ENCODE peak calls at places on chromosome 17, in four cellular contexts. N, A, F and Y are unnamed samples.

GRCh38 chr17:27452828-27453227 is 3.4 kb upstream of the KSR1 start:
- DNase-seq in A (no peak), N (no peak), F (no peak), Y (no peak)

GRCh38 chr17:77419547-77420475 is 279.0 kb downstream of the SEC14L1 start:
- DNase-seq in N (no peak), F (no peak), A (no peak), Y (no peak)

GRCh38 chr17:67526700-67527099 is 149.6 kb downstream of the PITPNC1 start:
- DNase-seq in F (no peak), A (no peak), N (no peak), Y (no peak)

GRCh38 chr17:78329263-78330059 is 30.4 kb downstream of the SOCS3 start:
- DNase-seq in F (peak), A (peak), N (no peak), Y (peak)

GRCh38 chr17:47945529-47946508 is 4.4 kb downstream of the PNPO start:
- DNase-seq in N (peak), A (no peak), F (no peak), Y (no peak)

GRCh38 chr17:62705781-62706597 is 78.5 kb downstream of the MRC2 start:
- DNase-seq in A (no peak), N (no peak), F (peak), Y (peak)

GRCh38 chr17:48555616-48556533 is 11.0 kb upstream of the HOXB2 start:
- DNase-seq in F (no peak), A (no peak), N (no peak), Y (peak)

GRCh38 chr17:32684087-32684828 is 192.7 kb downstream of the MYO1D start:
- DNase-seq in N (no peak), A (no peak), F (no peak), Y (no peak)

GRCh38 chr17:44137891-44138709 is 3.6 kb upstream of the HROB start:
- DNase-seq in A (peak), F (peak), N (peak), Y (peak)

GRCh38 chr17:17783825-17784598 is 52.8 kb downstream of the SREBF1 start:
- DNase-seq in F (peak), N (no peak), A (no peak), Y (peak)

GRCh38 chr17:44940768-44941167 is 6.8 kb downstream of the KIF18B start:
- DNase-seq in N (no peak), A (no peak), F (no peak), Y (no peak)

GRCh38 chr17:56577810-56578209 is 15.7 kb upstream of the NOG start:
- DNase-seq in F (no peak), N (no peak), A (no peak), Y (no peak)

GRCh38 chr17:411416-412120 is 59.0 kb upstream of the RPH3AL start:
- DNase-seq in F (no peak), N (no peak), A (no peak), Y (no peak)

DNA sequence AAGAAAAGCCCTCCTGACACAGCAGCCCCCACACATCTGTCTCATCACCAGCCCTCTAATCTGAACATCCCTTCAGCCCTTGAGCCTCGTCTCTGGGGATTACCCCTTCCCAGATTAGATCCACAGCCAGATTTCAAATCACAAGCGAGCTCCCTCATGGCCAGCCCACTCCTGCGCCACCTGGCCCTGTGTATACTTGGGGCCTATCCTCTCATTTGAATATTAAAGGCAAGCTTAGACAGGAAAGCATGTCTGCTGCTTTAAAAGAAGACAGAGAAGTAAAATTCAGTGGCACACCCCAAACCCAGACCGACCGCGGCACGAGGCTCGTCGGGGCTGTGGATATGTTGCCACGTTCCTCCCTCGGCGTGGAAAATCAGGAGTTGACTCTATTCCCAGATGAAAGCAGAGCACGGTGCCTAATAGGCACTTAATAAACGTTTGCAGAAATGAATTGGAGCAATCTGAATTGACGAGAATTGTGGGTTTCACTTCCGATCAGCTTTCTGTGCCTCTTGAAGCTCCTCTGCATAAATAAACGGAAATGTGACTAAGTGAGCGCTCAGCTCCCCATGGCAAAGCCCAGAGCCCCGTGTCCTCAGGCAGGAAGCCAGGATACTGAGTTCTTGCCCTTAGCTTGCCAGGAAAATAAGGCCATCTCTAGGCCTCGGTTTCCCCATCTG is 108.0 kb downstream of the CCDC182 start:
- DNase-seq in F (no peak), N (no peak), A (no peak), Y (no peak)
- H3K4me3 ChIP-seq in F (no peak), N (no peak), A (no peak), Y (no peak)

GRCh38 chr17:82358467-82359350 is at the start of gene TEX19:
- DNase-seq in F (no peak), A (no peak), N (no peak), Y (no peak)
- TF ChIP-seq CTCF in F (no peak), A (peak), N (no peak), Y (no peak)

DNA sequence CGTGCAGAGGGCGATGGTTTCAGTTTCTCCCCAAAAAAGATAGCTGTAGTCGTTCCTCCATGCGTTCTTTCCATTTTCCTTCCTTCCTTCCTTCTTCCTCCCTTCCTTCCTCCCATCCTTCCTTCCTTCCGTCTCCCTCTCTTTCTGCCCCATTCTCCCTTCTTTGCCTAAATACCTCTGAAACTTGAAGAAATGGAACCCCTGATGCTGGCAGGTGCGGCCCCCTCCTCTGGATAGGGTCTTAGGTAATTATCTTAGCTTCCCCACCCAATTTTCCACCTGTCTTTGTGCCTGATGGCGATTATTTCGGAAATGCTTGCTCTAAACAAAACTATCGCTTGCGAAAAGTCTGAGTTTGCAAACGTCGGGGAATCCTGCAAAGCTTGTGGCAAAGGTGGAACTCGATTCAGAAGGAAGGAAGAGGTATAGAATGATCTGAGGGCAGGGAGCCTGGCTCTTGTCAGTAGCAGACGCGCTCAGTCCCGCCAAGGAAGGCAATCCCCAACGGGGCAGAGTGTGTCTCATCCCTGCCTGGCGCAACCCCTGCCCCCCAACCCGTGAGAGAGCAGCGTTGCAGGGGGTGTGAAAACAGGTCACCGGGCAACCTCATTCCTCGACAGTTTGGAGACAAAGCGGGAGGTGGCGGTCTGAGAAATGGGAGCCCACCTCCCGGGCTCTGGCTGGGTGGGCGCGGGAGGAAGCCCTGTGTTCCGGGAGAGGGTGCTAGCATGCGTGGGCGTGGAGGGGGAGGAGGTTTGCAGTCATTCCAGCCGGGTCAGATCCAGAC is 2.9 kb upstream of the CBX8 start:
- DNase-seq in N (no peak), F (no peak), A (no peak), Y (no peak)
- H3K4me3 ChIP-seq in N (no peak), F (no peak), A (peak), Y (no peak)

GRCh38 chr17:74569392-74570003 is 2.2 kb upstream of the CD300H start:
- DNase-seq in F (peak), N (peak), A (peak), Y (peak)
- TF ChIP-seq CTCF in F (no peak), N (no peak), A (no peak), Y (no peak)

DNA sequence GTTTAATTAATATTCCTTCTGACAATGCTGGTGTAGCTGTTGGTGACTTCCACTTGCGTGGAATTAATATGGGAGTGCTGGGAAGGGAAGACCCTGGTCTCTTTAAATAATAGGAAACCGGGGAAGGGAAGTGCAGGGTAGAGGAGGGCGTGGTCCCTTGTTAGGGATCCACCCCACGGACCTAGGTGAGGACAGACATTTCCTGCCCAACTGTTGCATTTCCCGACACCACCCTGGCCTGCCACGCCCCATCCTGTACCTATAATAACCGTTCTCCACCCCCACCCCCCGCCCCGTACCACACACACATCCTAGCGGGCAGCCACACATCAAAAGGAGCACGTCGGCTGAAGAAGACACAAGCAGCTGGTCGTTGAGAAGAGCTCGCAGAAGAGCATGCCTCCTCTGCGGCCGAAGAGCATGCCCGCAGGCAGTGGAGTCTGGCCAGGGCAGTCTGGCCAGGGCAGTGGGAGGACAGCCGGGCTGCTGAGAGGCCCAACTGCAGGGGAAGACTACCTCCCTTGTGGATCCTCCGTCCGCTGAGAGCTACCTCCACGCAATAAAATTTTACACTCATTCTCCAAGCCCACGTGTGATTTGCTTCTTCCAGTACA is 36.8 kb upstream of the MMD start:
- DNase-seq in F (no peak), N (no peak), A (no peak), Y (no peak)
- H3K4me3 ChIP-seq in F (no peak), N (no peak), A (no peak), Y (no peak)

GRCh38 chr17:2023256-2023655 is 1.9 kb downstream of the RTN4RL1 start:
- DNase-seq in A (no peak), N (no peak), F (no peak), Y (no peak)
- TF ChIP-seq CTCF in A (no peak), N (no peak), F (no peak), Y (no peak)

GRCh38 chr17:39705786-39706348 is 6.0 kb downstream of the ERBB2 start:
- DNase-seq in F (no peak), N (peak), A (peak), Y (no peak)
- H3K4me3 ChIP-seq in F (no peak), N (no peak), A (peak), Y (no peak)

GRCh38 chr17:37789166-37789565 is 44.3 kb upstream of the HNF1B start:
- DNase-seq in N (no peak), F (no peak), A (no peak), Y (no peak)

GRCh38 chr17:37791985-37792384 is 47.1 kb upstream of the HNF1B start:
- DNase-seq in A (no peak), N (no peak), F (no peak), Y (no peak)

GRCh38 chr17:37790153-37790552 is 45.3 kb upstream of the HNF1B start:
- DNase-seq in A (no peak), N (no peak), F (no peak), Y (no peak)

GRCh38 chr17:37792787-37793186 is 47.9 kb upstream of the HNF1B start:
- DNase-seq in F (peak), A (no peak), N (no peak), Y (no peak)

GRCh38 chr17:37791434-37791833 is 46.6 kb upstream of the HNF1B start:
- DNase-seq in A (no peak), N (no peak), F (peak), Y (peak)
- TF ChIP-seq CTCF in A (peak), N (peak), F (peak), Y (peak)

GRCh38 chr17:73268582-73269328 is 7.1 kb upstream of the CPSF4L start:
- DNase-seq in N (no peak), F (no peak), A (no peak), Y (no peak)
- H3K4me3 ChIP-seq in N (no peak), F (no peak), A (no peak), Y (no peak)

GRCh38 chr17:42005128-42005527 is 12.1 kb downstream of the DNAJC7 start:
- DNase-seq in A (no peak), F (no peak), N (no peak), Y (no peak)

GRCh38 chr17:42010898-42011516 is 6.2 kb downstream of the DNAJC7 start:
- DNase-seq in N (no peak), F (peak), A (no peak), Y (peak)

DNA sequence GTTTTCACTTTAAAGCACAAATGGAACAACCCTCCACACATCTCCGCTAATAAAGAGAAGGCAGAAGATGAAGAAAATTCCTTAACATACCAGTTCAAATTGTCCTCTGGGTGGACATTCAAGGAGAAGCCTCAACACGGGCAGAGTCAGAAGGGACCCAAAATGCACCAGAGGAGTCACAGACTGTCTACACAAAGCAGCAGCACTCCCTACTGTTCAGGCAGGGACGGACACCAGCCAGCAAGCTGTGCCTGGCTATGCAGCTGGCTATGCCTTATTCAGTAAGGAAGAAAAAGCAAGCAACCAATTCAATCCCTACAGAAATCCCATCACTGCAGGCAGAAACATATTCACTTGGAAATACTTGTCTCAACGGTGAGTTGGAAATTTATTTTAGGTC is 8.1 kb downstream of the DNAJC7 start:
- DNase-seq in A (no peak), F (no peak), N (no peak), Y (no peak)
- TF ChIP-seq CTCF in A (no peak), F (peak), N (no peak), Y (peak)